ENCODE peak calls at places on chromosome 15, in seven cellular contexts. I is mammary epithelial cell, U is neural progenitor cell, D is GM23338, R is HepG2, W is osteoblast, M is PC-3. Q is an unnamed sample.

GRCh38 chr15:100695048-100695447 is 92.7 kb downstream of the ASB7 start:
- DNase-seq in I (no peak), U (no peak), D (no peak), R (no peak), W (no peak), M (no peak), Q (no peak)

GRCh38 chr15:93347917-93348316 is 258.9 kb upstream of the RGMA start:
- DNase-seq in I (no peak), U (peak; percentile 60), D (no peak), R (no peak), W (no peak), M (no peak), Q (no peak)

GRCh38 chr15:52114256-52114655 is 1.7 kb upstream of the BCL2L10 start:
- DNase-seq in I (no peak), U (no peak), D (no peak), R (no peak), W (no peak), M (no peak), Q (no peak)

GRCh38 chr15:87142096-87142495 is 1062.4 kb downstream of the AGBL1 start:
- DNase-seq in I (no peak), U (no peak), D (no peak), R (no peak), W (no peak), M (no peak), Q (no peak)

GRCh38 chr15:98331676-98332075 is 316.7 kb upstream of the IGF1R start:
- DNase-seq in I (no peak), U (no peak), D (no peak), R (no peak), W (no peak), M (no peak), Q (no peak)

GRCh38 chr15:86608461-86608860 is 528.8 kb downstream of the AGBL1 start:
- DNase-seq in I (peak; percentile 51), U (peak; percentile 24), D (peak; percentile 13), R (no peak), W (no peak), M (no peak), Q (no peak)

GRCh38 chr15:96626936-96627577 is 296.6 kb downstream of the NR2F2 start:
- DNase-seq in I (no peak), U (no peak), D (no peak), R (no peak), W (no peak), M (no peak), Q (no peak)

GRCh38 chr15:24823473-24823872 is 131.3 kb upstream of the SNRPN start:
- DNase-seq in I (no peak), U (peak; percentile 95), D (peak; percentile 97), R (no peak), W (no peak), M (peak; percentile 23), Q (no peak)

DNA sequence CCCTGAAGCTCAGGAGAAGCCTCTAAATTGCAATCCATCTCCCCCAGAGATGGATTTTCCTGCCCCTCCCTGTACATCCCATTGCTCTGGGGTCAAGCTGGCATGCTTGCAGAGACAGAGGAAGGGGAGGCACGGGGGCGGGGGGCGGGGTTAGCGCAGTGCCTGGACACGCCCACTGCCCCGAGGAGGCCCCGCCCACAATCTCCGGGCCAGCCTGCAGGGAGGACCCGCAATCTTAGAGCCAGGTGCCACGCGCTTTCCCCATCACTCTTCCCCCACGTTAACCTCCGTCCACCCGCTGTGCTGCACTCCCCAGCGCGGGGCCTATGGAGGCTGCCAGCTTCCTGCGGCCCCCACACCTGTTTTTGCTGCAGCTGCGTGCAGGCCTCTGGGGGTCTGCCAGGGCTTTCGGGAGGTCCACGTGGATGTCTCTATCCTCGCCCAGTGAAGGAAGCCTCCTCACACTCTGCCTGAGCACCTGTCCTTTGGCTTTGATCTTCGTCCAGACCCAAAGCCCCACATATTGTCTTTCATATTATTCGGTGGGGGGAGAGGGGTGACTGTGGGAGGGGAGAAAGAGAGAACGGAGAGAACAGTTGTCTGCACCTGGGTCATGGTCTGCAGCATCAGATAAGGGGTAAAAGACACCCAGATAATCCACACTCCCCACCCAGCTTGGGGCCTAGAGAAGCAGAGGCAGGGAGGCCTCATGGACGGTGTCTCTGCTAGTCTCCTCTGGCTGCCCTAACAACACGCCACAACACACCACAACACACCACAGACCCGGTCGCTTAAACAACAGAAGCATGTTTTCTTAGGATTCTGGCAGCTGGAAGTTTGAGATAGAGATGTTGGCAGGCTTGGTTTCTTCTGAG is 118.0 kb upstream of the MEF2A start:
- DNase-seq in I (no peak), U (no peak), D (peak; percentile 56), R (no peak), W (peak; percentile 49), M (no peak), Q (peak; percentile 26)
- H3K4me3 ChIP-seq in I (no peak overlapping the region), U (no peak overlapping the region), D (no peak overlapping the region), R (no peak overlapping the region), W (no peak overlapping the region), M (no peak overlapping the region), Q (no peak overlapping the region)

GRCh38 chr15:26889298-26889898 is 22.5 kb downstream of the GABRA5 start:
- DNase-seq in I (peak; percentile 31), U (peak; percentile 74), D (peak; percentile 83), R (peak; percentile 53), W (peak; percentile 92), M (peak; percentile 83), Q (peak; percentile 67)
- TF ChIP-seq CTCF in I (peak; percentile 43), U (peak; percentile 91), D (peak; percentile 70), R (peak; percentile 71), W (peak; percentile 63), M (peak; percentile 84), Q (peak; percentile 93)

GRCh38 chr15:47157827-47158226 is 559.5 kb upstream of the SEMA6D start:
- DNase-seq in I (no peak), U (no peak), D (no peak), R (no peak), W (no peak), M (no peak), Q (no peak)
- H2AFZ ChIP-seq in I (no peak overlapping the region), U (no peak overlapping the region), D (no peak overlapping the region), R (no peak overlapping the region), W (no peak overlapping the region), M (no peak overlapping the region), Q (no peak overlapping the region)

DNA sequence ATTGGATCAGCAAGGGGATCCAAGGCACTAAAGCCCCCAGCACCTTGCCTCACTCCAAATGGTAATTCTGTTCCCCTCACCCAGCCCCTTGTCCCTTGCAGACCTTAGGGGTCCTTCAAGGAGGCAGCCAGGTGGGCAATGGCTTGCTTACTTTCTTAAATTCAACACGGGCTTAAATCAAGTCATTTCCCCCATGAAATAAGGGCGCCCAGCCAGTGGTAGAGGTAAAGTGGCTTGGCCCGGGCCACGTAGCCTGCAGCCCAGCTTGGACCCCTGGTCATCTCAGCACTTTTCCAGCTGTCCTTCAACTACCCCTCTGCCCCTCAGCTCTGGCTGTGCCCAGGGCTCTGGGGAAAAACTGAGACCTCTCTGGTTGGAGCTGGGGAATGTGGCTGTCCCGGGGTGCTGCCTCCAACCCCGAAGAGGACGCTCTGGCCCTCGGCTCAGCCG is 1.2 kb downstream of the PSTPIP1 start:
- DNase-seq in I (no peak), U (no peak), D (no peak), R (no peak), W (no peak), M (no peak), Q (no peak)
- H3K4me3 ChIP-seq in I (no peak overlapping the region), U (no peak overlapping the region), D (no peak overlapping the region), R (no peak overlapping the region), W (no peak overlapping the region), M (no peak overlapping the region), Q (no peak overlapping the region)

GRCh38 chr15:43511012-43511885 is 6.2 kb upstream of the MAP1A start:
- DNase-seq in I (no peak), U (peak; percentile 61), D (peak; percentile 70), R (peak; percentile 20), W (no peak), M (peak; percentile 46), Q (peak; percentile 51)
- TF ChIP-seq CTCF in I (peak; percentile 15), U (peak; percentile 38), D (peak; percentile 66), R (peak; percentile 44), W (peak; percentile 30), M (peak; percentile 50), Q (peak; percentile 66)

DNA sequence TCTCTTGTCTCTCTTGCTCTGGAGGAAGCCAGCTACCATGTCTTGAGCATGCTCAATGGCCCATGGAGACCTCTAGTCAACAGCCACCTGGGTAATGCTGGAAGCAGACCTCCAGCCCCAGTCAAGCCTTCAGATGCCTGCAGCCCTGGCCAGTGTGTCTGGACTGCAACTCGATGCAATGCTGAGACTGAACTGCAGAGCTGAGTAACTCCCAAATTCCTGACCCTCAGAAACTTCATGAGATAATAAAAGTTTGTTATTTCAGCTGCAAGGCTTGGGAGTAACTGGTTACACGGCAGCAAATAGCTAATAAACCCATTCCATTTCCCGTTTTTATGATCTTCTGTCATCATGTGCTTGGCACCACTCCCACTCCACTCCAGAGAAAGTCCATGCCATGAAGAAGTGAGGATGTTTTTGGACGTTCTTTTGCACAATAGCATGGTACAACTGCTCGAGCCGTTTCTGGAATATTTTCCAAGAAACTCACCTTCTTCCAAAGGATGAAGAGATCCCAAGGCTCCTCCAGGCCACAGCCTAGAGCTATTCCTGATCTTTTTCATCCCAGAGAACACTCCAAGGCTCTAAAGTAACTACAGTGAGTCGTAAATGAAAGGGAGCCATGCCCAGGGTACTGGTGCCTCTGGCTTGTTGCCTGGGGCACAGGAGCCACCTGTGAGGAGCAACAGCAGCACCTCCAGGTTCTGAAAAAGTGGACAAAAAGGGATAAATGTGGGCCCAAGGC is 72.0 kb upstream of the KLF13 start:
- DNase-seq in I (no peak), U (no peak), D (no peak), R (no peak), W (peak; percentile 94), M (peak; percentile 50), Q (peak; percentile 79)
- H2AFZ ChIP-seq in I (no peak overlapping the region), U (no peak overlapping the region), D (peak overlapping the region; percentile 18), R (no peak overlapping the region), W (peak overlapping the region; percentile 8), M (no peak overlapping the region), Q (peak overlapping the region; percentile 37)

DNA sequence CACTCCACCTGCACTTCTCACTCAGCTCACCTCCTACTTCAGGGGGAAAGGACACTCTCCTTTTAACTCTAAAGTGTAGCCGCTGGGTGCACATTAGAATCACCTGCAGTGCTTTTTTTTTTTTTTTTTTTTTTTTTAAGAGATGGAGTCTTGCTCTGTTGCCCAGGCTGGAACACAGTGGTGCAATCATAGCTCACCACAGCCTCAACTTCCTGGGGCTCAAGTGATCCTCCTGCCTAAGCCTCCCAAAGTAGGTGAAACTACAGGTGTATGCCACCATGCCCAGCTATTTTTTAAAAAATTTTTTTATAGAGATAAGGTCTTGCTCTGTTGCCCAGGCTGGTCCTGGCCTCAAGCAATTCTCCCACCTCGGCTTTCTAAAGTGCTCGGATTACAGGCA is 20.8 kb downstream of the GRAMD2A start:
- DNase-seq in I (no peak), U (no peak), D (no peak), R (no peak), W (no peak), M (no peak), Q (no peak)
- H3K4me3 ChIP-seq in I (no peak overlapping the region), U (no peak overlapping the region), D (no peak overlapping the region), R (no peak overlapping the region), W (no peak overlapping the region), M (no peak overlapping the region), Q (no peak overlapping the region)